ENCODE peak calls at places on chromosomes 7 and 10, in ten cellular contexts. H is endothelial cell of umbilical vein, J is A549, F is upper lobe of left lung, N is IMR-90, C is suprapubic skin, X is spleen, M is Peyer's patch, G is K562, W is GM12892. V is an unnamed sample.

GRCh38 chr7:123472327-123472726 is 62.1 kb downstream of the IQUB start:
- DNase-seq in F (no peak), M (no peak), N (no peak), X (no peak), J (no peak), W (no peak), G (no peak), H (no peak), C (no peak), V (no peak)

GRCh38 chr7:45920543-45921380 is at the start of gene IGFBP3:
- DNase-seq in M (peak), F (peak), X (no peak), W (no peak), N (peak), H (peak), C (no peak), J (peak), G (no peak), V (no peak)

GRCh38 chr10:62305813-62306212 is 37.2 kb upstream of the RTKN2 start:
- DNase-seq in G (no peak), M (no peak), C (no peak), W (no peak), H (no peak), N (peak), F (no peak), J (no peak), X (no peak), V (no peak)

GRCh38 chr10:132974249-132974796 is 32.0 kb upstream of the CFAP46 start:
- DNase-seq in G (no peak), N (no peak), J (no peak), M (peak), C (no peak), H (no peak), F (peak), X (peak), W (no peak), V (no peak)

GRCh38 chr10:3365630-3366029 is 193.0 kb upstream of the PITRM1 start:
- DNase-seq in W (no peak), M (no peak), H (peak), C (no peak), G (no peak), N (no peak), F (no peak), X (no peak), J (peak), V (no peak)

GRCh38 chr7:70384891-70385290 is 747.1 kb upstream of the GALNT17 start:
- DNase-seq in G (no peak), H (no peak), X (no peak), W (no peak), N (peak), F (no peak), C (no peak), M (no peak), J (no peak), V (no peak)

GRCh38 chr7:118311121-118311803 is 86.8 kb downstream of the ANKRD7 start:
- DNase-seq in G (no peak), X (no peak), N (no peak), F (no peak), J (peak), W (no peak), H (no peak), C (no peak), M (no peak), V (no peak)

GRCh38 chr10:101030492-101031127 is 319 bp downstream of the PDZD7 start:
- DNase-seq in M (no peak), C (no peak), J (no peak), N (no peak), H (no peak), G (no peak), W (no peak), X (no peak), F (no peak), V (no peak)

GRCh38 chr7:55432506-55432905 is 67.4 kb downstream of the LANCL2 start:
- DNase-seq in J (no peak), W (no peak), M (no peak), F (no peak), N (no peak), H (no peak), G (no peak), X (no peak), C (no peak), V (no peak)

GRCh38 chr7:55435466-55435865 is 70.3 kb downstream of the LANCL2 start:
- DNase-seq in N (no peak), X (no peak), G (no peak), J (no peak), M (no peak), C (no peak), H (no peak), F (no peak), W (no peak), V (no peak)

GRCh38 chr7:55429835-55430499 is 64.8 kb downstream of the LANCL2 start:
- DNase-seq in J (no peak), M (no peak), F (no peak), N (no peak), H (no peak), W (no peak), X (no peak), G (no peak), C (no peak), V (no peak)

GRCh38 chr7:55432937-55433784 is 68.0 kb downstream of the LANCL2 start:
- DNase-seq in F (no peak), X (no peak), G (no peak), H (peak), J (peak), M (no peak), C (no peak), W (no peak), N (peak), V (no peak)

DNA sequence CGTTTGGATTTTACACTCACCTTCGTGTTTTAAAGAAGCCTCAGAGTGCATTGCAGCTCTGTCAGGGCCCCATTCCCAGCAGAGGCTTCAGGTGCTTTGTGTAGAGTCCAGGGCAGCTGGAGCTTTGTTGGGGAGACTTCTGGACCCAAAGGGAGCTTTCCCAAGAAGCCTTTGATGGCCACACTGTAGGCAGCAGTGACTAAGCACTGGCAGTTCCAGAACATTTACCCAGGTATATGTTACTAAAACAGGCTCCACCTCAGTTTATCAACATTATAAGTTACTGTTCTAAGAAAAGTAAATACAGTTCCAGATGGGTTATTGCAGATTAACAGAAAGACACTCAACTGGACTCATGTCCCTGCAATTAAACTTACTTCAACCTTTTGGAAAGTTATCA is 66.8 kb downstream of the LANCL2 start:
- DNase-seq in N (no peak), G (no peak), F (no peak), H (no peak), M (no peak), C (no peak), X (no peak), W (no peak), J (no peak), V (no peak)
- TF ChIP-seq POLR2A in N (no peak), G (no peak), F (no peak), H (no peak), M (no peak), C (no peak), X (no peak), W (no peak), J (no peak), V (no peak)

GRCh38 chr7:76392531-76393115 is 16.9 kb downstream of the SSC4D start:
- DNase-seq in M (no peak), J (no peak), G (no peak), H (no peak), N (no peak), F (no peak), W (no peak), X (no peak), C (no peak), V (no peak)
- TF ChIP-seq POLR2A in M (no peak), J (no peak), G (no peak), H (no peak), N (no peak), F (no peak), W (no peak), X (no peak), C (no peak), V (no peak)

GRCh38 chr7:5417106-5418071 is 6.2 kb downstream of the TNRC18 start:
- DNase-seq in J (peak), G (no peak), F (no peak), M (no peak), H (no peak), N (peak), W (no peak), X (no peak), C (no peak), V (no peak)
- TF ChIP-seq POLR2A in J (no peak), G (no peak), F (no peak), M (no peak), H (no peak), N (no peak), W (no peak), X (no peak), C (no peak), V (no peak)

DNA sequence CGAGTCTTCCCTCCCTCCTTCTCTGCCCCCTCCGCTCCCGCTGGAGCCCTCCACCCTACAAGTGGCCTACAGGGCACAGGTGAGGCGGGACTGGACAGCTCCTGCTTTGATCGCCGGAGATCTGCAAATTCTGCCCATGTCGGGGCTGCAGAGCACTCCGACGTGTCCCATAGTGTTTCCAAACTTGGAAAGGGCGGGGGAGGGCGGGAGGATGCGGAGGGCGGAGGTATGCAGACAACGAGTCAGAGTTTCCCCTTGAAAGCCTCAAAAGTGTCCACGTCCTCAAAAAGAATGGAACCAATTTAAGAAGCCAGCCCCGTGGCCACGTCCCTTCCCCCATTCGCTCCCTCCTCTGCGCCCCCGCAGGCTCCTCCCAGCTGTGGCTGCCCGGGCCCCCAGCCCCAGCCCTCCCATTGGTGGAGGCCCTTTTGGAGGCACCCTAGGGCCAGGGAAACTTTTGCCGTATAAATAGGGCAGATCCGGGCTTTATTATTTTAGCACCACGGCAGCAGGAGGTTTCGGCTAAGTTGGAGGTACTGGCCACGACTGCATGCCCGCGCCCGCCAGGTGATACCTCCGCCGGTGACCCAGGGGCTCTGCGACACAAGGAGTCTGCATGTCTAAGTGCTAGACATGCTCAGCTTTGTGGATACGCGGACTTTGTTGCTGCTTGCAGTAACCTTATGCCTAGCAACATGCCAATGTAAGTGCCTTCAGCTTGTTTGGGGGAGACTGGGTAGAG is at the start of gene COL1A2:
- DNase-seq in M (peak), H (peak), X (peak), C (peak), G (peak), J (no peak), N (peak), F (peak), W (no peak), V (no peak)
- TF ChIP-seq POLR2A in M (no peak), H (no peak), X (no peak), C (no peak), G (no peak), J (no peak), N (peak), F (no peak), W (no peak), V (no peak)

DNA sequence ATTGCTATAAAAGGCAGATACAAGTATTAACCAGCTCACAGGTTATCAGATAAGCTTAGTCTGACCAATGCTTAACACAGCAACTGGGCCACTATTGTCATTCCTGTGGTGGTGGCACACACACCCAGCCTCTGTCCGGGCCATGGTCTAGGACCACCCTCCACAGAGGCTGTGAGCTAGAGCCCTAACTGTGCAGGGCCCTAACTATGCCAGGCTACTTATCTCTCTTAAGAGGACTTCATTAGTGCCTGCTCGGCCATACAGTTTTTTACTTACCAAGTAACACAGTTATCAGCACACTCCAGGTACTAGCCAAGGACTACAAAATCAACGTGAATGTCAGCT is 2.1 kb upstream of the EGFR start:
- DNase-seq in N (no peak), C (no peak), H (no peak), X (no peak), F (no peak), M (no peak), W (no peak), G (no peak), J (no peak), V (no peak)
- TF ChIP-seq POLR2A in N (no peak), C (no peak), H (no peak), X (no peak), F (no peak), M (no peak), W (no peak), G (no peak), J (no peak), V (no peak)

DNA sequence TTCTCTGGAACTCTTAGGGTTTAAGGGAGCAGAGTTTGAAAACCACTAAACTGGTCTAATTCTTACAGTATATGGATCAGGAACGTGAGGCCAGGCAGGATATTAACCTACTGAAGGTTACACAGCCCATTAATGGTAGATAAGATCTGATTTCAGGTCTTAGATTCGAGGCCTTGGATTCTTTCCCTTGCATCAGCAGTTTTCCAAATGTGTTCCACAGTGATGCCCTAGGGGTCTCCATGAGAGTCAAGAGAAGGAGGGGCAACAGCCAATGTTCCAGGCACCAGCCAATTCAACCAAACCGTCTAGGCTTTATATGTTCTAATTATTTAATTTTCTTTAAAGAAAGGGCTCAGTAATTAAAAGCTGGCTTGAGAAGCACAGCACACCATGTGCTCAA is 210.5 kb downstream of the RELN start:
- DNase-seq in X (no peak), M (no peak), G (no peak), J (no peak), C (no peak), F (no peak), W (no peak), H (no peak), N (no peak), V (no peak)
- TF ChIP-seq POLR2A in X (no peak), M (no peak), G (no peak), J (no peak), C (no peak), F (no peak), W (no peak), H (no peak), N (no peak), V (no peak)

DNA sequence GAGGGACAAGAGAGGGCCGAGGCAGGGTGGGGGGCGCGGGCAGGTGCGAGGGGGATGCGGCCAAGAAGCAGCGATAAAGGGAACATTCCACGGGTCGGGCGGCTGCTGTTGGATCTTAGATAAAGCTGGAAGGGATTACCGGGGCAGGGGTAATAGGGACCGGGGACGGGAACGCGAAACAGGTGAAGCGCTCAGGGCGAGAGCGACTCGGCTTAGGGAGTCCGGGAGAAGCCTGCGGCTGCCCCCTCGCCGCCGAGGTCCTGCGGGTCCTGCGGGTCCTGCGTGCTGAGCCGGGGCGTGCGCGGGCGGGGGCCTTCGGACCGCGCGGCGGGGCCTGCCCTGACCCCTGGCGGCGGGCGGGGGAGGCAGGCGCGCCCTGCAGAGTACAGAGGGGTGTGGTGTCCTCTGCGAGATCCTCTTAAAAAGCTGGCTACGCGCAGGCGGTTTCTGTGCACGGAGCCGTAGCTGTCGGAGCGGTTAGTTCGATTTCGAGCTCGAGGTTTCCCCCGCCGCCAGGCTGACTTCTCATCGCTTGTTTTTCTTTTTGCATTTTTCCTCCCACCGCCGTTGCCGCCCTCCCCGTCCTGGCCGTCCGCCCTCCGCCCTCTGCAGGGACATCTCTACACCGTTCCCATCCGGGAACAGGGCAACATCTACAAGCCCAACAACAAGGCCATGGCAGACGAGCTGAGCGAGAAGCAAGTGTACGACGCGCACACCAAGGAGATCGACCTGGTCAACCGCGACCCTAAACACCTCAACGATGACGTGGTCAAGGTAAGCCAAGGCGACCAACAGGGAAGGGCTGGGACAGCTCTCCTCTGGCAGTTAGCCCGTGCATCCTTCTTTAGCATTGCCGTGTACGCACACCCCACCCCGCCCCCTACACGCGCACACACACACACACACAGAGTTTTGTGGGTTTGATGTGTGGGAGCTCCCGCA is 1.3 kb downstream of the CAV1 start:
- DNase-seq in G (peak), W (peak), X (peak), M (peak), N (peak), H (peak), F (peak), J (peak), C (peak), V (peak)
- TF ChIP-seq POLR2A in G (no peak), W (no peak), X (no peak), M (no peak), N (peak), H (peak), F (no peak), J (peak), C (peak), V (no peak)

GRCh38 chr10:99658622-99659030 is 683 bp upstream of the ENTPD7 start:
- DNase-seq in H (peak), X (peak), C (no peak), W (no peak), G (peak), F (peak), J (peak), N (peak), M (peak), V (no peak)

GRCh38 chr10:99659868-99660366 is 608 bp downstream of the ENTPD7 start:
- DNase-seq in X (peak), W (no peak), F (no peak), J (no peak), H (peak), N (no peak), M (peak), C (no peak), G (no peak), V (no peak)

GRCh38 chr10:99660662-99661369 is 1.5 kb downstream of the ENTPD7 start:
- DNase-seq in M (no peak), J (no peak), H (no peak), X (no peak), G (no peak), N (peak), W (no peak), C (no peak), F (no peak), V (no peak)

GRCh38 chr10:99661370-99661749 is 2.1 kb downstream of the ENTPD7 start:
- DNase-seq in X (no peak), J (peak), F (no peak), C (no peak), H (peak), M (no peak), N (peak), G (no peak), W (no peak), V (no peak)

DNA sequence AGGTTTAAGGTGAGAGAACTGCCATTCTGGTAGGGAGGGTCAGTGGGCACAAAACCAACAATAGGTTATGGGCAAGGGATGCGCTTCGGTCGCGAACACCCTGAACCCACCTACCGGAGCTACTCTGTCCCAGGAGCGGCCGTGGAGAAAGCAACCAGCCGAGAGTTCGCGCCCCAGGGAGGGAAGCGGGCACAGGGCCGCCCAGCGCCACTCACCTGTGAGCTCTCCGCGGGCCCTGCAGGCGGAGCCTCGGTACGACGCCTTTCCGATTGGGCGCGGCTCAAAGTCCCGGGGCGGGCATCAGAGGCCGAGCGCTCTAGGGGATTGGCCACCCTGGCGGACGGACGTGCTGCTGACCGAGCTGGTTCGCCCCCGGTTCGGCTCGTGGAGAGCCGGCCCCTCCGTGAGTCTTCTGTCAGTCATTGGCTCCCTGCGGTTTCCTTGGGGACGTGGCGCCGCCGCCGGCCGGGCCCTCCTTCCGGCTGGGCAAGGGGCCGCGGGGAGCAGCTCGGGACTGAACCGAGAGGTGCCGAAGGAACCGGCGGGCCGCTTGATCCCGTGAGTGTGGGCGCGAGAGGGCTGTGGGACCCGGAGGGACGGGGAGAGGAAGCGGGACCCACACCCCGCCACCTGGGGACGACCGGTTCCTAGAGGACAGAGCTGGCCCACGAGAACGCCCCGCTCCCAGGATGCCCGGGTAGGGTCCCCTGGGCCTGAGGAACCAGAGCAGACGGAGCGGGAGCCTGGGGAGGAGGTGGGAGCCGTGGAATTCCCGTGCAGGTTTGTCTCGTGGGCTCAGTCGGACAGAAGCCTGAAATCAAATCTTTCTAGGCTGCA is at the start of gene ENTPD7:
- DNase-seq in N (peak), M (peak), W (peak), C (peak), F (peak), H (peak), G (peak), X (peak), J (peak), V (peak)
- TF ChIP-seq POLR2A in N (peak), M (peak), W (peak), C (no peak), F (no peak), H (no peak), G (peak), X (no peak), J (peak), V (no peak)

V was measured in GM12891.